ENCODE peak calls at places on chromosomes 7 and 10, in eight cellular contexts. D is Caco-2; A is amniotic stem cell; F is stimulated activated CD8-positive, alpha-beta memory T cell treated with anti-CD3 and anti-CD28 coated beads, Interleukin-7, amount 100 ng/mL, for 48 hours; P is mucosa of descending colon; T is endothelial cell; Z is NCI-H1694; W is iPS-NIHi11. N is an unnamed sample.

GRCh38 chr7:33040803-33041516 is 21.6 kb downstream of the NT5C3A start:
- DNase-seq in D (no peak), A (no peak), F (no peak), P (peak), T (no peak), Z (no peak), W (peak), N (no peak)

GRCh38 chr7:141915565-141915964 is 634 bp upstream of the OR9A4 start:
- DNase-seq in D (peak), A (no peak), F (no peak), P (peak), T (no peak), Z (no peak), W (no peak), N (no peak)

GRCh38 chr10:69497235-69497561 is 45.9 kb downstream of the TSPAN15 start:
- DNase-seq in D (no peak), A (no peak), F (no peak), P (no peak), T (no peak), Z (no peak), W (no peak), N (no peak)

GRCh38 chr10:52308251-52309031 is 5.6 kb upstream of the DKK1 start:
- DNase-seq in D (peak), A (peak), F (no peak), P (peak), T (peak), Z (no peak), W (peak), N (no peak)

GRCh38 chr7:16710641-16711040 is 42.9 kb upstream of the TSPAN13 start:
- DNase-seq in D (no peak), A (no peak), F (no peak), P (no peak), T (no peak), Z (no peak), W (no peak), N (no peak)

GRCh38 chr10:25026463-25026862 is 10.1 kb downstream of the THNSL1 start:
- DNase-seq in D (no peak), A (no peak), F (no peak), P (no peak), T (no peak), Z (no peak), W (no peak), N (no peak)

GRCh38 chr10:86041116-86041515 is 325.5 kb downstream of the GRID1 start:
- DNase-seq in D (no peak), A (no peak), F (no peak), P (no peak), T (no peak), Z (no peak), W (no peak), N (no peak)

GRCh38 chr7:89849052-89849451 is 305.2 kb upstream of the STEAP1 start:
- DNase-seq in D (no peak), A (no peak), F (no peak), P (no peak), T (no peak), Z (no peak), W (no peak), N (no peak)

GRCh38 chr10:78577673-78578072 is 491.1 kb upstream of the ZMIZ1 start:
- DNase-seq in D (no peak), A (no peak), F (no peak), P (peak), T (no peak), Z (no peak), W (peak), N (no peak)

GRCh38 chr10:15439381-15439837 is 68.3 kb upstream of the FAM171A1 start:
- DNase-seq in D (peak), A (peak), F (no peak), P (peak), T (peak), Z (no peak), W (no peak), N (no peak)

GRCh38 chr10:103626178-103626577 is 132.7 kb downstream of the NEURL1 start:
- DNase-seq in D (no peak), A (no peak), F (no peak), P (no peak), T (no peak), Z (no peak), W (no peak), N (no peak)

GRCh38 chr7:12291870-12292269 is 80.8 kb downstream of the TMEM106B start:
- DNase-seq in D (peak), A (no peak), F (no peak), P (no peak), T (no peak), Z (no peak), W (no peak), N (no peak)

GRCh38 chr10:59216178-59216869 is 39.9 kb downstream of the PHYHIPL start:
- DNase-seq in D (no peak), A (no peak), F (no peak), P (no peak), T (no peak), Z (no peak), W (no peak), N (no peak)

GRCh38 chr10:119853584-119853983 is 19.1 kb downstream of the MCMBP start:
- DNase-seq in D (no peak), A (no peak), F (no peak), P (no peak), T (no peak), Z (no peak), W (no peak), N (no peak)

GRCh38 chr7:66308411-66308810 is 103.3 kb downstream of the TPST1 start:
- DNase-seq in D (no peak), A (no peak), F (no peak), P (no peak), T (no peak), Z (no peak), W (no peak), N (no peak)

GRCh38 chr10:132001238-132001977 is 19.7 kb upstream of the BNIP3 start:
- DNase-seq in D (peak), A (no peak), F (no peak), P (no peak), T (no peak), Z (no peak), W (peak), N (no peak)

GRCh38 chr7:25263292-25263691 is 35.0 kb upstream of the NPVF start:
- DNase-seq in D (no peak), A (no peak), F (no peak), P (no peak), T (no peak), Z (no peak), W (no peak), N (no peak)

GRCh38 chr10:34584164-34584563 is 230.9 kb downstream of the PARD3 start:
- DNase-seq in D (no peak), A (peak), F (no peak), P (no peak), T (no peak), Z (no peak), W (no peak), N (peak)

GRCh38 chr7:1940402-1940786 is 270.3 kb downstream of the ELFN1 start:
- DNase-seq in D (no peak), A (no peak), F (peak), P (peak), T (no peak), Z (no peak), W (no peak), N (no peak)

GRCh38 chr10:8487346-8487745 is 432.9 kb downstream of the GATA3 start:
- DNase-seq in D (no peak), A (no peak), F (no peak), P (no peak), T (no peak), Z (no peak), W (no peak), N (no peak)

GRCh38 chr10:60521974-60522405 is 132.3 kb upstream of the ANK3 start:
- DNase-seq in D (no peak), A (no peak), F (no peak), P (no peak), T (peak), Z (no peak), W (peak), N (peak)

GRCh38 chr7:127609297-127609696 is 8.6 kb downstream of the PAX4 start:
- DNase-seq in D (no peak), A (no peak), F (no peak), P (no peak), T (no peak), Z (no peak), W (no peak), N (no peak)

GRCh38 chr10:12835709-12836108 is 165.8 kb downstream of the CCDC3 start:
- DNase-seq in D (no peak), A (peak), F (no peak), P (no peak), T (no peak), Z (no peak), W (no peak), N (no peak)

GRCh38 chr7:132433286-132433685 is 143.0 kb downstream of the PLXNA4 start:
- DNase-seq in D (no peak), A (no peak), F (no peak), P (no peak), T (no peak), Z (no peak), W (no peak), N (no peak)

GRCh38 chr10:12766222-12766621 is 235.3 kb downstream of the CCDC3 start:
- DNase-seq in D (no peak), A (no peak), F (no peak), P (no peak), T (no peak), Z (no peak), W (no peak), N (no peak)

GRCh38 chr7:158193446-158193845 is 394.2 kb downstream of the PTPRN2 start:
- DNase-seq in D (no peak), A (no peak), F (no peak), P (no peak), T (no peak), Z (no peak), W (no peak), N (no peak)